ENCODE peak calls at places on chromosomes 1 and 21, in five cellular contexts. H is HepG2, P is breast epithelium, R is A549, J is stomach. U is an unnamed sample.

GRCh38 chr1:244100691-244101453 is 49.8 kb downstream of the ZBTB18 start:
- DNase-seq in H (no peak), P (no peak), R (no peak), J (no peak), U (no peak)

GRCh38 chr1:40708750-40709099 is 17.2 kb downstream of the NFYC start:
- DNase-seq in H (peak), P (no peak), R (peak), J (no peak), U (peak)

GRCh38 chr1:154664331-154664730 is 56.3 kb upstream of the ADAR start:
- DNase-seq in H (no peak), P (no peak), R (no peak), J (no peak), U (no peak)

GRCh38 chr1:206982216-206982615 is 12.0 kb upstream of the FCAMR start:
- DNase-seq in H (peak), P (no peak), R (peak), J (peak), U (peak)

GRCh38 chr1:44105810-44106209 is 12.8 kb upstream of the KLF17 start:
- DNase-seq in H (no peak), P (no peak), R (no peak), J (no peak), U (no peak)

GRCh38 chr21:39923441-39923840 is 56.2 kb downstream of the PCP4 start:
- DNase-seq in H (no peak), P (no peak), R (no peak), J (no peak), U (no peak)

GRCh38 chr1:154816937-154817336 is 53.1 kb downstream of the KCNN3 start:
- DNase-seq in H (no peak), P (no peak), R (no peak), J (no peak), U (no peak)

GRCh38 chr1:243341074-243341473 is 85.2 kb downstream of the SDCCAG8 start:
- DNase-seq in H (no peak), P (no peak), R (no peak), J (no peak), U (no peak)

GRCh38 chr1:53557830-53558784 is 98.9 kb downstream of the DMRTB1 start:
- DNase-seq in H (no peak), P (peak), R (no peak), J (no peak), U (no peak)

GRCh38 chr1:16614361-16615252 is 1.2 kb upstream of the NBPF1 start:
- DNase-seq in H (no peak), P (peak), R (no peak), J (peak), U (no peak)

GRCh38 chr1:41765109-41765655 is 153.5 kb downstream of the HIVEP3 start:
- DNase-seq in H (no peak), P (no peak), R (no peak), J (no peak), U (no peak)

GRCh38 chr1:201142854-201143725 is 11.2 kb downstream of the TMEM9 start:
- DNase-seq in H (no peak), P (no peak), R (no peak), J (no peak), U (no peak)

GRCh38 chr1:92832537-92833160 is 809 bp downstream of the RPL5 start:
- DNase-seq in H (no peak), P (no peak), R (no peak), J (no peak), U (no peak)

GRCh38 chr1:56798053-56798471 is 21.1 kb downstream of the FYB2 start:
- DNase-seq in H (no peak), P (no peak), R (no peak), J (no peak), U (peak)

GRCh38 chr21:31180256-31181088 is 142.2 kb upstream of the KRTAP19-8 start:
- DNase-seq in H (peak), P (no peak), R (peak), J (no peak), U (peak)

GRCh38 chr21:33936221-33937038 is 20.8 kb upstream of the ATP5PO start:
- DNase-seq in H (no peak), P (no peak), R (no peak), J (no peak), U (no peak)

GRCh38 chr1:3368711-3369436 is 85.6 kb upstream of the ARHGEF16 start:
- DNase-seq in H (no peak), P (no peak), R (no peak), J (no peak), U (no peak)

GRCh38 chr1:160723332-160723731 is 11.7 kb upstream of the CD48 start:
- DNase-seq in H (no peak), P (no peak), R (no peak), J (no peak), U (no peak)

GRCh38 chr1:193338194-193338593 is 151.8 kb upstream of the B3GALT2 start:
- DNase-seq in H (no peak), P (no peak), R (no peak), J (no peak), U (no peak)

GRCh38 chr1:117413412-117413811 is 46.2 kb downstream of the MAN1A2 start:
- DNase-seq in H (no peak), P (no peak), R (no peak), J (no peak), U (no peak)

GRCh38 chr1:206011057-206011456 is 7.9 kb upstream of the RAB7B start:
- DNase-seq in H (no peak), P (no peak), R (no peak), J (no peak), U (no peak)

GRCh38 chr1:34908369-34908768 is 21.1 kb downstream of the DLGAP3 start:
- DNase-seq in H (no peak), P (no peak), R (no peak), J (no peak), U (no peak)

GRCh38 chr1:43835141-43836021 is 98.2 kb upstream of the ARTN start:
- DNase-seq in H (no peak), P (no peak), R (no peak), J (no peak), U (peak)

GRCh38 chr1:43853161-43853921 is 80.3 kb upstream of the ARTN start:
- DNase-seq in H (no peak), P (no peak), R (no peak), J (peak), U (peak)

GRCh38 chr1:47814592-47815436 is 182.4 kb downstream of the TRABD2B start:
- DNase-seq in H (no peak), P (no peak), R (no peak), J (no peak), U (no peak)

GRCh38 chr1:63073530-63074306 is 248.6 kb upstream of the FOXD3 start:
- DNase-seq in H (no peak), P (no peak), R (no peak), J (no peak), U (no peak)

GRCh38 chr21:45248893-45249381 is 38.8 kb downstream of the POFUT2 start:
- DNase-seq in H (no peak), P (no peak), R (no peak), J (no peak), U (peak)

GRCh38 chr1:19036049-19036546 is 79.6 kb upstream of the IFFO2 start:
- DNase-seq in H (no peak), P (no peak), R (no peak), J (no peak), U (no peak)

GRCh38 chr1:109488201-109488600 is 4.5 kb downstream of the ATXN7L2 start:
- DNase-seq in H (no peak), P (no peak), R (no peak), J (no peak), U (no peak)

GRCh38 chr1:15188678-15189077 is 35.1 kb downstream of the TMEM51 start:
- DNase-seq in H (no peak), P (no peak), R (no peak), J (no peak), U (no peak)

GRCh38 chr1:172531846-172532699 is 877 bp upstream of the SUCO start:
- DNase-seq in H (peak), P (peak), R (peak), J (peak), U (peak)
- TF ChIP-seq POLR2A in H (peak), P (peak), R (peak), J (peak), U (peak)

GRCh38 chr1:39573736-39574624 is 2.6 kb downstream of the PABPC4 start:
- DNase-seq in H (no peak), P (no peak), R (no peak), J (no peak), U (peak)
- TF ChIP-seq POLR2A in H (no peak), P (no peak), R (no peak), J (no peak), U (no peak)

GRCh38 chr1:170804879-170805278 is 130.5 kb upstream of the MROH9 start:
- DNase-seq in H (no peak), P (no peak), R (no peak), J (no peak), U (no peak)
- TF ChIP-seq POLR2A in H (no peak), P (no peak), R (no peak), J (no peak), U (no peak)

DNA sequence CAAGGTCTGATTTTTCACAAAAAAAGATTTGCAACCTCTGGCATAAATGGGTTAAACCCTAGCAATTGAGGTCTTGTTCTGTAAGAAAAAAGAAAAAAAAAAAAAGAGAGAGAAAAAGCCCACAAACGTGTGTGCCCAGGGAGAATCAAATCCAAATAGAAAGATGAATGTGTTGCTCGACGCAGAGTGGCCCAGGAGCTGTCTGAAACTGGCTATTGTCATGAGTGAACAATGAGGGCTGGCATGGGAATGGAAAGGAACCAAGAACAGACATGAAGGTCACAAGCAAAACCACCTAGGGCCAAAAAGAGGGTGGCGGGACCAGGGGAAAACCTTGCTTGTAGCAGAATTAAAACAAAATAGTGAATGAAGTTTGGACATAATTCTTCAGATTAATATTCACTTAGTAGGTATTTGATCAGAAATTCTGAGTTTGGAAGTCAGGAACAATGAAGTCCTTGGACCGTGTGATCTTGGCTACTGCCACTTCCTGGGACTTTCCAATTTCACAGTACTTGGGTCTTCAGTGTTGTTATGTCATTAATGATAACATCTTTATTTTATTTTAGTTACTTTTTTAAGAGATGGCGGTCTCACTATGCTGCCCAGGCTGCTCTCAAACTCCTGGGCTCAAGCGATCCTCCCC is 3.1 kb downstream of the ENO1 start:
- DNase-seq in H (no peak), P (no peak), R (no peak), J (no peak), U (no peak)
- TF ChIP-seq POLR2A in H (no peak), P (no peak), R (no peak), J (no peak), U (no peak)

DNA sequence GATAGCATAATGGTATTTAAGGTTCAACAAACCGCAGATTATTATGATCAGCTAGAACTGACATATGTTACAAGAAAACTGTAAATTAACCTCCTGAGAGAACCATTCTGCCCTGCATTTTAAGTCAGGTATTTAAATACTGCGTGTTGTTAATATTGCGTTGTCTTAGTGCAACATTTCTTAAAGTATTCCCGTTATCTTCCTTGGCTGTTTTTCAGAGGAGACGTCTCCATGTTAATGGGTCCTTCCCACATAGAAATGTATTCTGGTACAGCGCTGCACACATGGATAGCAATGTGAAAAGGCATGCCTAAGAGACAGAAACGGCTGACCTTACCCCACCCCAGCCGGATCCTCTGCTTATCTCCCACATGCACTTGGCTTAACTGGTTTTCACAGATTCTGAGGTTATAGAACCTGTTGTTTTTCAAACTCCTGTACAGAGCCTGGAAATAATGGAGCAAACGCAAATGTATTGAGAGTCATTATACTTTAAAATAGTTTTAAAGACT is 22.8 kb upstream of the DEGS1 start:
- DNase-seq in H (no peak), P (no peak), R (no peak), J (no peak), U (no peak)
- TF ChIP-seq POLR2A in H (no peak), P (no peak), R (no peak), J (no peak), U (no peak)

GRCh38 chr1:111619635-111620411 is at the start of gene RAP1A:
- DNase-seq in H (peak), P (peak), R (peak), J (peak), U (peak)

GRCh38 chr1:111618081-111618480 is 1.5 kb upstream of the RAP1A start:
- DNase-seq in H (no peak), P (no peak), R (no peak), J (no peak), U (no peak)

GRCh38 chr1:111612006-111612405 is 7.6 kb upstream of the RAP1A start:
- DNase-seq in H (no peak), P (no peak), R (no peak), J (no peak), U (no peak)

GRCh38 chr1:111618953-111619634 is 495 bp upstream of the RAP1A start:
- DNase-seq in H (no peak), P (no peak), R (no peak), J (no peak), U (no peak)

DNA sequence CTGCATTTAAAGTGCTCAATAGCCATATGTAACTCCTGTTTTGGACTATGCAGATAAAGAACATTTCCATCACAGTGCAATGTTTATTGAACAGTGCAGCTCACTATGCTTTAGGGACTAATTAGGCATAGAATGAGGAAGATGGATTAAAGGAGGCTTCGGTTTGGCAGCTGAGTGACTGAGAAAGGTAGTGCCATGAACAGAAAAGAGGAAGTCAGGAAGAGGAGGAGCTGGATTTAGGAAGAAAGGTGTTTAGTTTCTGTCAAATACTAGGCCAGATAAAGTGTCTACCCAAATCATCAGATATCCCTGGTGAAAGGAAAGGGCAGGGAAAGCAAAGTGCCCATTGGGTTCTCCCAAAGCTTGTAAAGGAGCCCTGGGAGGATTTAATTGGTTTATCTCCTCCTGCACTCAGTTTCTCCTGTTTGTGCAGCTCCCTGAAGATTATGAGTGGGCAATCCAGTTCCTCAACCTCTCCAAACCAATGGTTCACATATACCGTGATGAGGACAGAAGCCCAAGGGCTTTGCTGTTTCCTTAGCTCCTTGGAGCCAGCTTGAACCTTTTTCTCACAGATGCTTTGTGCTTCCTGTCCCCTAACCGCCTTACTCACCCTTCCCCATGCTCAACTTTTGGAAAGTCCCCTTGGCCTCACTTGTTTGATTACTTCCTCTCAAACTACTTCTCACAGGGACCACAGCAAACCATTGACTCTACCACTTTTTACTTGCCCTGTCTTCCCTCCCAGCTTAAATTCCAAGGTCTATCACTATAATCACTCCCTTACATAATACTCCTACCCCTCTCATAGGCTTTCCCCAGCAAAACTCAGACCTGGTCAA is 3.5 kb upstream of the RAP1A start:
- DNase-seq in H (no peak), P (no peak), R (no peak), J (no peak), U (no peak)
- TF ChIP-seq POLR2A in H (no peak), P (no peak), R (no peak), J (no peak), U (no peak)

DNA sequence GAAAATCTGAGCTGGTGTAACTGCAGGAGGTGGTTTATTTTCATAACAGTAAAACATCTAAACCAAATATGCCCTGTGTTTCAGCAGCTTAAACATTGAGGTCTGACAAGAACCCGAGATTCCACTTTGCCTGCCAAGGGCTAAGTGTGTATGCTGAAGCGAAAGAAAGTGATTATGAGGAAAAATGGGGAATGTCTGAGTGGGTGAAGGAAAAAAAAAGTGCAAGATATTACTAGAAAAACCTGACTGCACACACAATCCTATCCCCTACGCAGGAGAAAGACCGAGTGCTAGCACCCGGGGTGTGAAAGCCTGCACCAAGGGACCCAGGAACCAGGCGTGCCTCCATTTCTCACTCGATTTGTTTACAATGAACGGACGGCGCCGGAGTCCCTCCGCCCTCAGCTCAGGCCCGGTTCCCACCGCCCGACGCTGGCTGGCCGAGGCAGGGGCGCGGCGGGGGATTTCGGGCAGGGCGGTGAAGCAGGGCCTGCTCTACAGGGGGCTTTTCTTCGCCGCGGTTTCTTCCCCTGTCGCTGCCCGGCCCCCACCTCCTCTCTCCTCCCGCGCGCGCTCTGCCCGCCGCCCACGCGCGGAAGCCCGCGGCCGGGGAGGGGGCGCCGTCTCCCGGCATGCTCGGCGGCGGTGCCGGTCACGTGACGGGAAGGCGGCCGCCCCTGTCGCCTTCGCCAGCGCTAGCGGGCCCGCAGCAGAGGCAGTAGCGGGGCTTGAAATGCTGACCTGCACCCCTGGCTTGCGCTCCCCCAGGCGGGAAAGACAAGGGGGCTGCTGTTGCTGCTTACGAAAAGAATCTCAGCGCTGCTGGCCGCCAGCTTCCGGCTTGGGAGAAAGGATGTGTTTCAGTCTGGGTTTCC is 35.9 kb downstream of the ITPKB start:
- DNase-seq in H (no peak), P (peak), R (peak), J (peak), U (peak)
- TF ChIP-seq POLR2A in H (no peak), P (peak), R (peak), J (peak), U (peak)